ENCODE peak calls at places on chromosomes 3 and 15, in ten cellular contexts. L, W, C, J, U, Z, D, X, N and A are unnamed samples.

GRCh38 chr3:172341482-172342059 is 106.7 kb downstream of the GHSR start:
- DNase-seq in L (no peak), W (no peak), C (no peak), J (no peak), U (no peak), Z (peak; percentile 69), D (no peak), X (no peak), N (peak; percentile 27), A (peak; percentile 7)

GRCh38 chr3:175041369-175041768 is 182.2 kb downstream of the NAALADL2 start:
- DNase-seq in L (no peak), W (no peak), C (no peak), J (no peak), U (no peak), Z (no peak), D (no peak), X (no peak), N (no peak), A (no peak)

GRCh38 chr15:38624248-38625214 is 59.9 kb upstream of the RASGRP1 start:
- DNase-seq in L (no peak), W (no peak), C (no peak), J (no peak), U (no peak), Z (no peak), D (no peak), X (no peak), N (no peak), A (no peak)

GRCh38 chr3:151146071-151146730 is 56.8 kb downstream of the GPR171 start:
- DNase-seq in L (peak; percentile 76), W (peak; percentile 42), C (peak; percentile 77), J (peak; percentile 72), U (peak; percentile 64), Z (peak; percentile 86), D (peak; percentile 53), X (no peak), N (peak; percentile 82), A (peak; percentile 84)

GRCh38 chr15:94638183-94638582 is 406.8 kb downstream of the MCTP2 start:
- DNase-seq in L (no peak), W (no peak), C (no peak), J (no peak), U (no peak), Z (peak; percentile 18), D (no peak), X (no peak), N (no peak), A (peak; percentile 60)

GRCh38 chr3:27639271-27639670 is 82.9 kb downstream of the EOMES start:
- DNase-seq in L (no peak), W (no peak), C (no peak), J (no peak), U (no peak), Z (no peak), D (no peak), X (no peak), N (no peak), A (no peak)

GRCh38 chr3:138367912-138368311 is 19.5 kb downstream of the MRAS start:
- DNase-seq in L (no peak), W (peak; percentile 50), C (peak; percentile 80), J (peak; percentile 74), U (no peak), Z (peak; percentile 21), D (peak; percentile 61), X (no peak), N (peak; percentile 57), A (no peak)

GRCh38 chr15:65212097-65212496 is 824 bp upstream of the CILP start:
- DNase-seq in L (no peak), W (no peak), C (no peak), J (no peak), U (no peak), Z (peak; percentile 57), D (no peak), X (no peak), N (no peak), A (peak; percentile 29)

GRCh38 chr3:30770387-30770786 is 124.1 kb downstream of the GADL1 start:
- DNase-seq in L (no peak), W (peak; percentile 42), C (no peak), J (peak; percentile 69), U (peak; percentile 25), Z (no peak), D (no peak), X (no peak), N (peak; percentile 33), A (no peak)

GRCh38 chr3:99709686-99710085 is 71.3 kb downstream of the COL8A1 start:
- DNase-seq in L (no peak), W (no peak), C (no peak), J (no peak), U (no peak), Z (no peak), D (no peak), X (no peak), N (no peak), A (no peak)

GRCh38 chr3:57917611-57918010 is 90.6 kb upstream of the FLNB start:
- DNase-seq in L (no peak), W (no peak), C (no peak), J (no peak), U (no peak), Z (no peak), D (no peak), X (no peak), N (no peak), A (no peak)
- H3K27ac ChIP-seq in L (no peak overlapping the region), W (no peak overlapping the region), C (no peak overlapping the region), J (peak overlapping the region; percentile 7), U (peak overlapping the region; percentile 13), Z (no peak overlapping the region), D (no peak overlapping the region), X (no peak overlapping the region), N (no peak overlapping the region), A (no peak overlapping the region)

GRCh38 chr3:8458235-8458634 is 43.4 kb upstream of the LMCD1 start:
- DNase-seq in L (no peak), W (no peak), C (no peak), J (no peak), U (no peak), Z (no peak), D (no peak), X (no peak), N (no peak), A (no peak)
- H3K27ac ChIP-seq in L (no peak overlapping the region), W (peak overlapping the region; percentile 84), C (no peak overlapping the region), J (no peak overlapping the region), U (no peak overlapping the region), Z (no peak overlapping the region), D (no peak overlapping the region), X (no peak overlapping the region), N (no peak overlapping the region), A (no peak overlapping the region)

GRCh38 chr3:177721864-177722370 is 524.6 kb upstream of the TBL1XR1 start:
- DNase-seq in L (no peak), W (no peak), C (no peak), J (no peak), U (no peak), Z (no peak), D (no peak), X (no peak), N (no peak), A (no peak)
- H3K27ac ChIP-seq in L (no peak overlapping the region), W (no peak overlapping the region), C (no peak overlapping the region), J (no peak overlapping the region), U (peak overlapping the region; percentile 11), Z (no peak overlapping the region), D (no peak overlapping the region), X (no peak overlapping the region), N (no peak overlapping the region), A (no peak overlapping the region)

GRCh38 chr3:123344941-123345594 is 103.8 kb downstream of the ADCY5 start:
- DNase-seq in L (no peak), W (no peak), C (no peak), J (no peak), U (no peak), Z (peak; percentile 21), D (peak; percentile 14), X (no peak), N (no peak), A (no peak)
- H3K27ac ChIP-seq in L (no peak overlapping the region), W (no peak overlapping the region), C (peak overlapping the region; percentile 67), J (no peak overlapping the region), U (peak overlapping the region; percentile 21), Z (no peak overlapping the region), D (no peak overlapping the region), X (no peak overlapping the region), N (no peak overlapping the region), A (no peak overlapping the region)

GRCh38 chr3:127428344-127429001 is 140.6 kb upstream of the PRR20G start:
- DNase-seq in L (peak; percentile 22), W (no peak), C (no peak), J (no peak), U (no peak), Z (no peak), D (no peak), X (no peak), N (no peak), A (no peak)
- H3K27ac ChIP-seq in L (no peak overlapping the region), W (no peak overlapping the region), C (no peak overlapping the region), J (no peak overlapping the region), U (no peak overlapping the region), Z (no peak overlapping the region), D (no peak overlapping the region), X (no peak overlapping the region), N (no peak overlapping the region), A (no peak overlapping the region)

GRCh38 chr3:84958495-84959469 is at the start of gene CADM2:
- DNase-seq in L (peak; percentile 89), W (peak; percentile 90), C (peak; percentile 90), J (peak; percentile 94), U (peak; percentile 80), Z (peak; percentile 97), D (peak; percentile 77), X (peak; percentile 18), N (peak; percentile 92), A (peak; percentile 79)
- H3K27ac ChIP-seq in L (no peak within 1 kb of the TSS), W (peak within 1 kb of the TSS; percentile 73), C (peak within 1 kb of the TSS; percentile 96), J (peak within 1 kb of the TSS; percentile 58), U (no peak within 1 kb of the TSS), Z (peak within 1 kb of the TSS; percentile 65), D (no peak within 1 kb of the TSS), X (no peak within 1 kb of the TSS), N (no peak within 1 kb of the TSS), A (no peak within 1 kb of the TSS)

DNA sequence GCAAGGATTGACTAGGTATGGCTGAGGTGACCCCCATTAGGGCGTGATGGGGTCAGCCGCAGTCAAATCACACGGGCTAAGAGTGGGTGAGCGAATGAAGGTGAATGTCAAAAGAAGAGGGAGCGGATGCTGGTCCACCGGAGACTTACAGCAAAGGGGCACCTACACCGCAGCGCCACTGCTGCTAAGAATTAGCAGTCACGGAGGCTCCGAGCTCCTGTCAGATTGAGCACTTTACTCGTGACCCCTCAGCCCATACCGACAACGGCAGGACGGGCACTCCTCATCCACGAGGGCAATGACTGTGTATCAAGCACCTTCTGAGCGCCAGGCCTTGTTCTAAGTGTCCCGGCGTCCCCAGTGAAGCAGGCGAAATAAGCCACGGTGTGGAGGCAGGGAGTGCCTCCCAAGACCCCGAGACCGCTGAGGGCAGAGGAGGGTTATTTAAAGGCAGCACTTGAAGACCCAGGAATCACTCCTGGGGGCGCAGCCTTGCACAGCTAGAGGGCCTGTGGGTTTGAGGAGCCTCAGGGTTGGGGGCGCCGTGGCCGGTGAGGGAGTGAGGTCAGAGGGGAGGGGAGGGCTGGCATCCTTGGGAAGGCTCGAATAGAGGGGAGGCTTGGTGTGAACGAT is 61.6 kb upstream of the GATA2 start:
- DNase-seq in L (no peak), W (no peak), C (no peak), J (no peak), U (peak; percentile 15), Z (no peak), D (no peak), X (no peak), N (no peak), A (no peak)
- H3K27ac ChIP-seq in L (no peak overlapping the region), W (peak overlapping the region; percentile 62), C (peak overlapping the region; percentile 6), J (peak overlapping the region; percentile 15), U (peak overlapping the region; percentile 59), Z (no peak overlapping the region), D (no peak overlapping the region), X (no peak overlapping the region), N (no peak overlapping the region), A (no peak overlapping the region)